ENCODE peak calls at places on chromosomes 3 and 15, in eight cellular contexts. E, I, N, K, X, G, H and Q are unnamed samples.

GRCh38 chr3:13254028-13254951 is 165.8 kb downstream of the NUP210 start:
- DNase-seq in X (no peak), I (no peak), H (no peak), G (no peak), N (peak), E (no peak), K (no peak), Q (no peak)

GRCh38 chr3:62665627-62666433 is 209.4 kb downstream of the CADPS start:
- DNase-seq in X (peak), E (no peak), K (peak), G (peak), H (peak), N (peak), I (peak), Q (peak)

GRCh38 chr3:177256991-177257390 is 59.7 kb upstream of the TBL1XR1 start:
- DNase-seq in X (no peak), K (no peak), E (no peak), H (no peak), N (no peak), G (no peak), I (no peak), Q (no peak)

GRCh38 chr15:60695713-60696522 is 217.0 kb upstream of the ICE2 start:
- DNase-seq in I (peak), G (no peak), E (no peak), X (no peak), K (no peak), N (no peak), H (no peak), Q (no peak)

GRCh38 chr15:81809543-81809942 is 236.3 kb downstream of the MEX3B start:
- DNase-seq in H (no peak), I (no peak), K (peak), X (peak), G (no peak), N (no peak), E (no peak), Q (no peak)

GRCh38 chr15:46654993-46655392 is 1020.2 kb downstream of the SQOR start:
- DNase-seq in G (no peak), I (no peak), E (no peak), H (no peak), X (no peak), N (no peak), K (no peak), Q (no peak)

GRCh38 chr15:79989682-79990081 is 18.7 kb upstream of the BCL2A1 start:
- DNase-seq in K (peak), I (peak), E (no peak), N (no peak), X (no peak), G (no peak), H (no peak), Q (no peak)

GRCh38 chr15:60021589-60022378 is 17.7 kb downstream of the FOXB1 start:
- DNase-seq in X (no peak), H (no peak), E (no peak), K (no peak), G (no peak), I (peak), N (no peak), Q (no peak)

GRCh38 chr3:40071683-40072238 is 237.7 kb upstream of the EIF1B start:
- DNase-seq in I (no peak), E (no peak), G (no peak), K (no peak), X (no peak), H (no peak), N (no peak), Q (no peak)

GRCh38 chr3:51942603-51943450 is 664 bp downstream of the PARP3 start:
- DNase-seq in E (peak), N (peak), I (peak), G (peak), X (no peak), H (no peak), K (peak), Q (peak)

GRCh38 chr3:8985411-8985831 is 22.1 kb upstream of the RAD18 start:
- DNase-seq in X (no peak), N (no peak), E (no peak), I (no peak), H (no peak), K (no peak), G (no peak), Q (no peak)

GRCh38 chr3:171982829-171983228 is 56.5 kb upstream of the FNDC3B start:
- DNase-seq in H (no peak), K (peak), X (no peak), I (no peak), N (no peak), G (no peak), E (no peak), Q (no peak)

GRCh38 chr3:16203031-16203430 is 28.6 kb downstream of the GALNT15 start:
- DNase-seq in I (peak), H (no peak), N (no peak), K (peak), E (no peak), G (no peak), X (no peak), Q (no peak)

GRCh38 chr3:9508781-9509180 is 44.8 kb downstream of the LHFPL4 start:
- DNase-seq in H (peak), G (no peak), I (no peak), E (no peak), N (no peak), X (no peak), K (no peak), Q (no peak)

GRCh38 chr15:94306700-94307650 is 75.6 kb downstream of the MCTP2 start:
- DNase-seq in I (peak), G (no peak), N (no peak), H (no peak), K (peak), E (peak), X (no peak), Q (no peak)

GRCh38 chr3:87167634-87168456 is 59.3 kb upstream of the CHMP2B start:
- DNase-seq in N (no peak), X (peak), H (peak), K (peak), E (peak), G (peak), I (peak), Q (no peak)

GRCh38 chr3:30319713-30320112 is 286.7 kb upstream of the TGFBR2 start:
- DNase-seq in I (peak), H (no peak), N (no peak), E (no peak), G (peak), K (peak), X (peak), Q (no peak)

GRCh38 chr3:49700453-49701128 is 11.2 kb downstream of the RNF123 start:
- DNase-seq in E (no peak), G (no peak), H (no peak), K (no peak), N (no peak), X (no peak), I (no peak), Q (no peak)

GRCh38 chr3:49702672-49703071 is 13.3 kb downstream of the RNF123 start:
- DNase-seq in X (no peak), E (no peak), K (no peak), H (no peak), I (no peak), G (no peak), N (no peak), Q (no peak)

GRCh38 chr3:49700014-49700413 is 10.7 kb downstream of the RNF123 start:
- DNase-seq in I (no peak), E (no peak), N (no peak), H (no peak), X (no peak), K (no peak), G (no peak), Q (no peak)

GRCh38 chr3:49703443-49703927 is 14.1 kb downstream of the RNF123 start:
- DNase-seq in X (peak), K (peak), E (no peak), H (peak), G (peak), N (no peak), I (peak), Q (peak)

DNA sequence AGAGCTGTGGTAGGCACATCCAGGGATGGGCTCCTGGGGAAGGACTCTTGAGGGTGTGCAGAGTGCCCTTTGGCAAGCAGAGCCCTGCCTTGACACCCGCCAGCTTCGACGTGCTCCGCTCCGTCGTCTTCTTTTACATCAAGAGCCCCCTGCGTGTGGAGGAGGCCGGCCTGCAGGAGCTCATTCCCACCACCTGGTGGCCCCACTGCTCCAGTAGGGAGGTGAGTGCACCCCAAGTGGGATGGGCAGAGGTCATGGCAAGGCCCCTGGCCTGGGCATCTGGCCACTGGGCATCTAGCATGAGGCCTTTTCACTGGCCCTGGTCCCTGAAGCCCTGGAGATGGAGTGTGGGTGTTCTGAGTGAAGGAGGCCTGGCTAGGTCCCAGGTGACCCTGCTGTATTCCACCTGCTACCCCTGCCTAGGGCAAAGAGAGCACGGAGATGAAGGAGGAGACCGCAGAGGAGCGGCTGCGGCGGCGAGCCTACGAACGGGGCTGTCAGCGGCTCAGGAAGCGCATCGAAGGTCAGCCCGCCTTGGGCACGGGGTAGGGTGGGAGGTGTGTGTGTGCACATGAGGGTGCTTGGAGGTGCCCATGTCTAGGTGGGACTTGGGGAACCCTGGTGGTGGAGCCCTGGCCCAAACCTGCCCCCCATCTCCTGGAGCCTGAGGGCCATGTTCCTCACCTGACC is 12.2 kb downstream of the RNF123 start:
- DNase-seq in N (no peak), X (peak), E (no peak), I (peak), H (peak), G (no peak), K (no peak), Q (no peak)
- TF ChIP-seq CTCF in N (peak), X (peak), E (peak), I (peak), H (peak), G (no peak), K (peak), Q (peak)

DNA sequence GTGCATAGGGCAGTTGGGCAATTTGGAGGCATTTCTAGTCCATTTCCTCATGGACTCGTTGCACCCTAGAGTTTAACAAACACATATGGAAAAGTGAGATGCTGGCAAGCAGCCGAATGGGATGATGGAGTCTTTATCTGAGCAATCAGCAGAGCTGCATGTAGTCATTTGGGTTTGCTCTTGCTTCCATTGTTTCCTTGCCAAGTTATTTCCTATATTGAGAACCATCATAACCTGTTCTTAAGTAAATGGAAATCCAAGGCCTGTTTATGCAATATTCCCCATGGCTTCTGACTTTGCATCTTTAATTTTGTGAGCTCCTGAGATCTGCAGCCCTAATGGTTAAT is 31.2 kb downstream of the ITPR1 start:
- DNase-seq in E (no peak), X (no peak), H (no peak), I (peak), N (no peak), K (peak), G (no peak), Q (no peak)
- TF ChIP-seq CTCF in E (no peak), X (no peak), H (no peak), I (no peak), N (no peak), K (no peak), G (no peak), Q (no peak)

DNA sequence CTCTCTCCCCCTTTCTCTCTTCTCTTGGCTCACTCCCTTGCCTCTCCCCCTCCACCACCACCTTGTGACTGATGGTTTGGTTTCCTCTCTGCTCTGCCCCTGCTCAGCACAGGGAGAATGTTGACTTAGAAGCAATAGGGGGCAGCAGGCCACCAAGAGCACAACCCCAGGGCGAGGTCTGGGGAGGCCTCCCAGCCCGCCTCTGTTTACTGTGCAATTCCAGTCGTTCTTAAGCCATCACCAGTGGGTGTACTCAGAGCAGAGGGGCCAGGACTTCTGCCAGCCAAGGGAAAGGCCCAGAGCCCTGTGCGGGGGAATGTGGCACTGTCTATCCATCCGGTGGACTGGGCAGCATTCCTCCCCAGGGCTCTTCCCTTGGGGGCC is 5.7 kb upstream of the APEH start:
- DNase-seq in E (no peak), X (no peak), K (no peak), I (no peak), H (no peak), N (peak), G (no peak), Q (no peak)
- TF ChIP-seq CTCF in E (no peak), X (no peak), K (no peak), I (no peak), H (no peak), N (no peak), G (no peak), Q (no peak)

GRCh38 chr3:142930510-142930909 is 33.0 kb downstream of the PAQR9 start:
- DNase-seq in G (no peak), N (no peak), H (no peak), I (no peak), E (no peak), K (peak), X (no peak), Q (no peak)

GRCh38 chr3:142929890-142930289 is 33.6 kb downstream of the PAQR9 start:
- DNase-seq in N (no peak), E (no peak), H (no peak), X (no peak), G (no peak), I (no peak), K (no peak), Q (no peak)

GRCh38 chr3:142929109-142929508 is 34.4 kb downstream of the PAQR9 start:
- DNase-seq in I (peak), X (no peak), E (peak), N (peak), G (peak), H (no peak), K (peak), Q (no peak)

GRCh38 chr3:142934128-142934896 is 29.2 kb downstream of the PAQR9 start:
- DNase-seq in I (no peak), X (no peak), H (no peak), K (no peak), E (no peak), N (no peak), G (no peak), Q (no peak)

GRCh38 chr3:142931222-142931621 is 32.3 kb downstream of the PAQR9 start:
- DNase-seq in H (no peak), K (no peak), E (no peak), I (peak), X (peak), N (no peak), G (no peak), Q (no peak)
- TF ChIP-seq CTCF in H (no peak), K (peak), E (peak), I (peak), X (no peak), N (no peak), G (no peak), Q (peak)

DNA sequence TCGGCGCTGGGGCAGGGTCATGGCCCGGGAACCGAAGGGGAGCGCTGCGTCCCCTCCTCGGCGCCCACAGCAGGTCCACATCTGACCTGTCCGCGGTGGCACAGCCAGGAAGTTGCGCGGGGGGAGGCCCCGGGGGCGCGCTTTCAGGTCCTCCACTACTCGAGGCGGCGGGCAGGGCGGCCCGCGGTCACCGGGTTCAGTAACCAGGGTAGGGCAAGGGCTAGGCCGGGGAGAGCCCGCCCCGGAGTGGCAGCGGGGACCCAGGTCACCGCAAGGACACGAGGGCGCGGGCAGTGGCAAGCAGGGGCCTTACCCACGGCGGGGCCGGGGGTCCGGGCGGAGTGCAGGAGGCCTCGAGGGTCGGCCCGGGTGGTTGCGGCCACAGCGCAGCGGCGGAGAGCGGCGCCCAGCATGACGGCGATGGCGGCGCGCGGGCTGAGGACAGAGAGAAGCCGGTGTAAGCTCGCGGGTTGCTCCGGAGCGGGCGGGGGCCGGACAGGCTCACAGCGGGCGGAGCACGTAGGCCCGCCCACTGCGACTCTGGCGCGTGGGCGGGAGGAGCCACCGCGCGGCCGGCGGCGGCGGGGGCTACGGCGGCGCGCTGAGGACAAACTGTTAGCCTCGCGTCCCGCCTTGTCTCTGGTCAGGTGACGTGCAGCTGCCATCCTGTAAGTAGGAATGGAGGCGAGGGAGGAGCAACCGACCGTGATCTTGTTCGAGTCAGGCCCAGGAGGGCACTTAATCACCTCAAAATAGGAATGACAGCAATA is at the start of gene COX5A:
- DNase-seq in N (peak), H (peak), E (peak), I (peak), K (peak), G (peak), X (peak), Q (peak)
- TF ChIP-seq CTCF in N (no peak), H (no peak), E (no peak), I (no peak), K (no peak), G (no peak), X (no peak), Q (no peak)

GRCh38 chr3:33975463-33975862 is 177.0 kb downstream of the PDCD6IP start:
- DNase-seq in X (no peak), E (no peak), G (no peak), I (peak), K (peak), N (no peak), H (no peak), Q (no peak)

GRCh38 chr3:33982269-33982798 is 183.9 kb downstream of the PDCD6IP start:
- DNase-seq in K (peak), E (no peak), G (no peak), H (no peak), I (no peak), X (no peak), N (no peak), Q (no peak)

GRCh38 chr3:33977227-33977626 is 178.8 kb downstream of the PDCD6IP start:
- DNase-seq in G (no peak), I (no peak), K (no peak), X (no peak), H (no peak), N (no peak), E (no peak), Q (no peak)

GRCh38 chr3:33980252-33980651 is 181.8 kb downstream of the PDCD6IP start:
- DNase-seq in E (no peak), X (peak), I (peak), K (peak), N (no peak), H (no peak), G (no peak), Q (no peak)
- TF ChIP-seq CTCF in E (peak), X (peak), I (peak), K (peak), N (peak), H (peak), G (peak), Q (peak)